ENCODE peak calls at places on chromosomes 3 and 15, in eight cellular contexts. Z is AG04449; R is pancreas; U is CD4-positive, alpha-beta T cell; P is HepG2; I is GM13976; Q is progenitor cell of endocrine pancreas; L is left lung. C is an unnamed sample.

GRCh38 chr3:149368201-149368849 is 9.1 kb downstream of the TM4SF1 start:
- DNase-seq in R (no peak), I (no peak), L (no peak), P (no peak), Q (no peak), U (no peak), Z (no peak), C (no peak)

GRCh38 chr3:6697722-6698121 is 163.2 kb upstream of the GRM7 start:
- DNase-seq in Z (no peak), Q (no peak), I (no peak), L (no peak), R (no peak), U (no peak), P (no peak), C (no peak)

GRCh38 chr15:73647259-73648026 is 14.3 kb upstream of the NPTN start:
- DNase-seq in Q (no peak), I (no peak), P (no peak), R (no peak), L (no peak), Z (no peak), U (no peak), C (no peak)

GRCh38 chr3:109375975-109376374 is 38.6 kb upstream of the DPPA4 start:
- DNase-seq in I (no peak), U (no peak), R (no peak), Q (no peak), L (no peak), P (no peak), Z (no peak), C (no peak)

GRCh38 chr15:91304210-91304609 is 204.2 kb downstream of the SV2B start:
- DNase-seq in P (no peak), R (no peak), I (no peak), U (no peak), Z (no peak), L (no peak), Q (no peak), C (no peak)

GRCh38 chr15:55526559-55527036 is 18.6 kb upstream of the DNAAF4 start:
- DNase-seq in U (no peak), Z (no peak), R (no peak), Q (no peak), L (no peak), I (peak), P (peak), C (peak)

GRCh38 chr15:79090487-79091203 is at the start of gene RASGRF1:
- DNase-seq in P (no peak), I (no peak), Z (no peak), R (no peak), U (no peak), L (no peak), Q (no peak), C (peak)

GRCh38 chr3:47288966-47289910 is 6.5 kb downstream of the KLHL18 start:
- DNase-seq in U (no peak), L (no peak), R (no peak), Z (no peak), I (peak), Q (no peak), P (no peak), C (no peak)

GRCh38 chr15:60584355-60585023 is 105.5 kb upstream of the ICE2 start:
- DNase-seq in P (no peak), L (no peak), Q (no peak), U (no peak), I (no peak), R (no peak), Z (no peak), C (no peak)

GRCh38 chr3:45309876-45310275 is 78.5 kb upstream of the LARS2 start:
- DNase-seq in P (no peak), U (no peak), Z (no peak), Q (no peak), L (no peak), R (no peak), I (no peak), C (no peak)

GRCh38 chr3:169992156-169992555 is 25.5 kb downstream of the SEC62 start:
- DNase-seq in I (no peak), Q (no peak), R (no peak), U (no peak), Z (no peak), P (no peak), L (no peak), C (no peak)

GRCh38 chr15:68204776-68205557 is at the start of gene CALML4:
- DNase-seq in R (peak), L (peak), I (no peak), Z (no peak), P (peak), U (no peak), Q (no peak), C (no peak)

GRCh38 chr3:33438284-33438668 is 1.9 kb downstream of the UBP1 start:
- DNase-seq in Z (no peak), L (no peak), R (no peak), U (no peak), Q (no peak), P (peak), I (no peak), C (no peak)

GRCh38 chr3:192422998-192423349 is 304.4 kb downstream of the FGF12 start:
- DNase-seq in Q (no peak), Z (no peak), P (no peak), U (no peak), R (no peak), L (no peak), I (no peak), C (no peak)

GRCh38 chr3:11288786-11289637 is 16.8 kb downstream of the ATG7 start:
- DNase-seq in P (peak), Z (peak), R (no peak), I (peak), U (no peak), Q (no peak), L (no peak), C (peak)

GRCh38 chr15:36577082-36577481 is 2.3 kb upstream of the CDIN1 start:
- DNase-seq in R (no peak), Z (no peak), Q (no peak), U (no peak), L (no peak), I (no peak), P (no peak), C (no peak)

GRCh38 chr3:69724722-69725435 is 14.4 kb upstream of the MITF start:
- DNase-seq in L (no peak), P (no peak), Q (no peak), R (no peak), Z (no peak), I (no peak), U (no peak), C (no peak)

GRCh38 chr15:69132935-69133861 is 27.2 kb upstream of the GLCE start:
- DNase-seq in Q (no peak), R (no peak), L (no peak), I (no peak), Z (no peak), U (no peak), P (peak), C (no peak)

GRCh38 chr3:30680789-30681188 is 74.4 kb downstream of the TGFBR2 start:
- DNase-seq in Q (no peak), U (no peak), R (no peak), P (no peak), I (no peak), L (peak), Z (no peak), C (no peak)

GRCh38 chr3:14426305-14426620 is 23.9 kb downstream of the SLC6A6 start:
- DNase-seq in U (no peak), L (no peak), Z (no peak), P (no peak), Q (no peak), I (no peak), R (no peak), C (no peak)

GRCh38 chr15:99507016-99507731 is 58.6 kb upstream of the MEF2A start:
- DNase-seq in I (no peak), L (no peak), Z (peak), P (peak), U (no peak), R (peak), Q (no peak), C (no peak)

GRCh38 chr15:99454941-99455795 is 110.6 kb upstream of the MEF2A start:
- DNase-seq in P (peak), Z (peak), U (no peak), R (peak), L (peak), Q (no peak), I (peak), C (no peak)

GRCh38 chr3:60919296-60919695 is 332.0 kb downstream of the FHIT start:
- DNase-seq in P (no peak), I (no peak), Q (no peak), Z (no peak), U (no peak), L (no peak), R (no peak), C (no peak)

GRCh38 chr3:36650271-36650671 is 114.1 kb downstream of the DCLK3 start:
- DNase-seq in U (no peak), Q (no peak), P (no peak), I (no peak), R (no peak), Z (no peak), L (no peak), C (no peak)

GRCh38 chr3:110027446-110027845 is 690.1 kb upstream of the DPPA4 start:
- DNase-seq in R (no peak), Z (peak), L (no peak), P (no peak), I (no peak), U (no peak), Q (no peak), C (no peak)

GRCh38 chr15:40960926-40961325 is 7.7 kb downstream of the CHAC1 start:
- DNase-seq in Q (no peak), R (no peak), U (no peak), Z (no peak), P (no peak), L (peak), I (no peak), C (no peak)

GRCh38 chr15:96181873-96182301 is 148.6 kb upstream of the NR2F2 start:
- DNase-seq in L (no peak), Z (peak), R (peak), U (no peak), I (no peak), Q (no peak), P (no peak), C (no peak)

GRCh38 chr3:66236281-66236680 is 15.5 kb downstream of the SLC25A26 start:
- DNase-seq in Z (no peak), L (no peak), P (peak), I (no peak), R (no peak), U (no peak), Q (no peak), C (no peak)
- TF ChIP-seq CTCF in Z (no peak), L (no peak), P (no peak), I (no peak), R (no peak), U (no peak), Q (peak), C (no peak)

GRCh38 chr15:64770626-64771025 is 4.8 kb downstream of the RBPMS2 start:
- DNase-seq in Z (no peak), P (no peak), I (no peak), U (no peak), L (no peak), Q (no peak), R (no peak), C (no peak)

GRCh38 chr15:64763462-64763861 is 11.9 kb downstream of the RBPMS2 start:
- DNase-seq in R (no peak), L (no peak), Z (no peak), U (no peak), I (no peak), Q (no peak), P (no peak), C (no peak)

GRCh38 chr15:64766041-64766440 is 9.3 kb downstream of the RBPMS2 start:
- DNase-seq in P (no peak), I (no peak), R (no peak), Z (no peak), L (peak), Q (no peak), U (no peak), C (no peak)

GRCh38 chr15:64763874-64764273 is 11.5 kb downstream of the RBPMS2 start:
- DNase-seq in P (no peak), L (no peak), I (no peak), U (no peak), Q (no peak), R (no peak), Z (no peak), C (no peak)

GRCh38 chr15:64767203-64767602 is 8.2 kb downstream of the RBPMS2 start:
- DNase-seq in U (no peak), R (no peak), Q (no peak), I (no peak), L (peak), Z (no peak), P (no peak), C (no peak)
- TF ChIP-seq CTCF in U (no peak), R (no peak), Q (no peak), I (no peak), L (no peak), Z (no peak), P (peak), C (no peak)

GRCh38 chr15:59396660-59397059 is 24.0 kb upstream of the MYO1E start:
- DNase-seq in L (no peak), Z (no peak), R (no peak), U (no peak), Q (no peak), P (no peak), I (no peak), C (no peak)
- TF ChIP-seq CTCF in L (no peak), Z (no peak), R (no peak), U (no peak), Q (no peak), P (no peak), I (no peak), C (no peak)

DNA sequence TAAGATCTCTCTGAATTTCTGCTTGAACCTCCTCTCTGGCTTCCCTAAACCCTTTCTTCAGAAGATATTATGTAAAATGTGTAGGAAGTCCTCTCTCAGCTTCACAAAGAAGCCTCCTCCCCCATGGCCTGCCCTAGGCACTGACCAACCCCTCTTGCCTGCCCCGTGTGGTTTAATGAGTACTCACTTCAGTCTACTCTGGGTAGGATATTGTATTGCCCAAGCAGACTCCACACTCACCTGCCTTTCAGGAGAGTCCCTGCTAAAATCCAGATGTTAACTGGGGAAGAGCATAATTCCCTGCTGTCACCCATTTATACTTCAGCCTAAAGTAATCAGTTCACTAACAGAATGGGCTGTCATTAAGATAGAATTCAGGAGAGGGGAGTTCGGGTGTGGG is 2.6 kb upstream of the AGBL1 start:
- DNase-seq in L (no peak), Q (no peak), Z (no peak), U (no peak), I (no peak), P (no peak), R (no peak), C (no peak)
- TF ChIP-seq CTCF in L (no peak), Q (peak), Z (no peak), U (no peak), I (no peak), P (no peak), R (no peak), C (no peak)

GRCh38 chr3:115275897-115276296 is 128.8 kb upstream of the ZBTB20 start:
- DNase-seq in Z (no peak), P (no peak), Q (no peak), R (no peak), I (no peak), L (no peak), U (no peak), C (no peak)

GRCh38 chr3:115272036-115272824 is 125.1 kb upstream of the ZBTB20 start:
- DNase-seq in L (no peak), R (no peak), U (no peak), I (no peak), Q (no peak), Z (no peak), P (no peak), C (no peak)

GRCh38 chr3:115270849-115271248 is 123.8 kb upstream of the ZBTB20 start:
- DNase-seq in I (no peak), U (no peak), L (no peak), Z (no peak), P (no peak), R (no peak), Q (no peak), C (no peak)
- TF ChIP-seq CTCF in I (no peak), U (no peak), L (no peak), Z (no peak), P (no peak), R (no peak), Q (no peak), C (no peak)

GRCh38 chr3:129482721-129483120 is 42.7 kb downstream of the IFT122 start:
- DNase-seq in Z (no peak), I (no peak), R (no peak), U (no peak), P (no peak), L (no peak), Q (no peak), C (no peak)
- TF ChIP-seq CTCF in Z (no peak), I (no peak), R (no peak), U (no peak), P (peak), L (no peak), Q (peak), C (no peak)

DNA sequence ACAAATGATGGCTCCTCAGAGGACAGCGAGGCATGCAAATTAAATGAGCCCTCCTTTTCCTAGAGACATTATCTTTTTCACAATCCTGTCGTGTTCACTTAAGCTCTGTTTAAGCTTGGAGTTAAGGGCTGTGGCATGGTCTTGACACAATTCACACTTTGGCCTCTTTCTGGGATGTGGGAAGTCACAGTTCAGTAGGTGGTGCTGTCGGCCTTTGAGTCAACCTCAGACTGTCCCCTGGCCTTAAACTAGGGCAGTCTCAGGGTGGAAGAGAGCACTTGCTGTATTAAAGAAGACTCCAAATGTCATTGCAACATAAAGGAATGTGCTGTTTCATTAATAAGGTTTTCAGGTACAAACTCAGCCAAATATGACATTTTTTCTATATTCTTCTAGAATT is 351.0 kb downstream of the MCTP2 start:
- DNase-seq in P (peak), R (no peak), Q (peak), Z (no peak), I (peak), L (no peak), U (no peak), C (peak)
- TF ChIP-seq CTCF in P (peak), R (no peak), Q (peak), Z (no peak), I (peak), L (peak), U (peak), C (peak)

DNA sequence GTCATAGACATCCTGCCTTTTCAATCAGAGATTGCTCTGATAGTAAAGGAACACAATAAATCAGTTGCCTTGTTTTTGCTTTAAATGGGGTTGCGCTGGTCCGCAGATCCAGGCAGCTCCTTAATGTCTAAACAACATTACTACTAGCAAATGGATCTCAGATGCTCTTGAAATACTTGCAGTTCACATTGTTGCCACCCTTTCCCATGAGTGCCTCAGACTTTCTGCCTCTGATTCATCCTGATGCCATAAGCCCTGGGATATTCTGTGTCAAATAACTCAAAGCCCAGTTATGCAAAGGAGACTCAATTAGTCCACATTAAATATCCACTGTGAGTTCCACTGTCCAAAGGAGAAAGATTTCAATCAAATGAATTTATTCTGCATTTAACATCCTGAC is 196.7 kb downstream of the PLCH1 start:
- DNase-seq in Z (no peak), Q (no peak), L (no peak), I (no peak), P (no peak), U (no peak), R (no peak), C (no peak)
- TF ChIP-seq CTCF in Z (no peak), Q (no peak), L (no peak), I (no peak), P (no peak), U (no peak), R (no peak), C (no peak)

GRCh38 chr3:67940200-67940952 is 286.0 kb upstream of the SUCLG2 start:
- DNase-seq in R (no peak), U (no peak), I (no peak), Z (no peak), L (no peak), Q (no peak), P (no peak), C (no peak)
- TF ChIP-seq CTCF in R (no peak), U (no peak), I (no peak), Z (no peak), L (no peak), Q (no peak), P (no peak), C (no peak)

C was measured in GM20000.